ENCODE peak calls at places on chromosomes 12 and 14, in five cellular contexts. One of them, this sample, is unnamed.

GRCh38 chr14:74655597-74656389 is 43.8 kb upstream of the LTBP2 start:
- DNase-seq in K562: no peak
- DNase-seq in H1: no peak
- DNase-seq in GM12878: no peak
- DNase-seq in HepG2: no peak
- DNase-seq in this sample: no peak

GRCh38 chr12:27434673-27435565 is 11.6 kb upstream of the SMCO2 start:
- DNase-seq in K562: peak; percentile 54
- DNase-seq in H1: no peak
- DNase-seq in GM12878: no peak
- DNase-seq in HepG2: no peak
- DNase-seq in this sample: peak; percentile 26

GRCh38 chr12:121218588-121219352 is 8.8 kb downstream of the P2RX4 start:
- DNase-seq in K562: peak; percentile 6
- DNase-seq in H1: no peak
- DNase-seq in GM12878: no peak
- DNase-seq in HepG2: no peak
- DNase-seq in this sample: no peak

GRCh38 chr14:54490448-54490805 is 1.6 kb upstream of the GMFB start:
- DNase-seq in K562: no peak
- DNase-seq in H1: no peak
- DNase-seq in GM12878: no peak
- DNase-seq in HepG2: no peak
- DNase-seq in this sample: no peak

GRCh38 chr14:48323655-48324054 is 648.2 kb upstream of the MDGA2 start:
- DNase-seq in K562: no peak
- DNase-seq in H1: no peak
- DNase-seq in GM12878: no peak
- DNase-seq in HepG2: no peak
- DNase-seq in this sample: no peak

GRCh38 chr12:95574799-95575452 is 23.6 kb upstream of the USP44 start:
- DNase-seq in K562: peak; percentile 29
- DNase-seq in H1: no peak
- DNase-seq in GM12878: no peak
- DNase-seq in HepG2: peak; percentile 31
- DNase-seq in this sample: peak; percentile 50

GRCh38 chr14:23602181-23603095 is 23.8 kb upstream of the JPH4 start:
- DNase-seq in K562: no peak
- DNase-seq in H1: no peak
- DNase-seq in GM12878: no peak
- DNase-seq in HepG2: peak; percentile 98
- DNase-seq in this sample: no peak

GRCh38 chr12:14111230-14111865 is 129.9 kb upstream of the GRIN2B start:
- DNase-seq in K562: no peak
- DNase-seq in H1: no peak
- DNase-seq in GM12878: peak; percentile 33
- DNase-seq in HepG2: peak; percentile 1
- DNase-seq in this sample: peak; percentile 39

GRCh38 chr14:75040959-75041358 is 10.3 kb downstream of the MLH3 start:
- DNase-seq in K562: no peak
- DNase-seq in H1: no peak
- DNase-seq in GM12878: no peak
- DNase-seq in HepG2: no peak
- DNase-seq in this sample: no peak

GRCh38 chr12:65632131-65632855 is 192.0 kb upstream of the HMGA2 start:
- DNase-seq in K562: no peak
- DNase-seq in H1: no peak
- DNase-seq in GM12878: no peak
- DNase-seq in HepG2: no peak
- DNase-seq in this sample: no peak

GRCh38 chr12:131387281-131388163 is 323.4 kb upstream of the SFSWAP start:
- DNase-seq in K562: peak; percentile 36
- DNase-seq in H1: no peak
- DNase-seq in GM12878: no peak
- DNase-seq in HepG2: no peak
- DNase-seq in this sample: no peak

GRCh38 chr12:6292606-6293005 is 17.9 kb upstream of the PLEKHG6 start:
- DNase-seq in K562: no peak
- DNase-seq in H1: no peak
- DNase-seq in GM12878: no peak
- DNase-seq in HepG2: peak; percentile 43
- DNase-seq in this sample: peak; percentile 48

GRCh38 chr12:5262450-5262849 is 169.5 kb upstream of the NTF3 start:
- DNase-seq in K562: no peak
- DNase-seq in H1: no peak
- DNase-seq in GM12878: no peak
- DNase-seq in HepG2: no peak
- DNase-seq in this sample: no peak

GRCh38 chr12:96302706-96303310 is 97.4 kb downstream of the CDK17 start:
- DNase-seq in K562: no peak
- DNase-seq in H1: no peak
- DNase-seq in GM12878: no peak
- DNase-seq in HepG2: no peak
- DNase-seq in this sample: no peak

GRCh38 chr12:59708484-59708883 is 112.7 kb downstream of the SLC16A7 start:
- DNase-seq in K562: no peak
- DNase-seq in H1: no peak
- DNase-seq in GM12878: no peak
- DNase-seq in HepG2: no peak
- DNase-seq in this sample: no peak

GRCh38 chr12:107459649-107460048 is 225.9 kb upstream of the PWP1 start:
- DNase-seq in K562: no peak
- DNase-seq in H1: no peak
- DNase-seq in GM12878: no peak
- DNase-seq in HepG2: no peak
- DNase-seq in this sample: no peak

GRCh38 chr12:95319694-95320331 is 102.2 kb downstream of the VEZT start:
- DNase-seq in K562: no peak
- DNase-seq in H1: no peak
- DNase-seq in GM12878: no peak
- DNase-seq in HepG2: no peak
- DNase-seq in this sample: peak; percentile 66

GRCh38 chr12:129964300-129964699 is 60.5 kb upstream of the TMEM132D start:
- DNase-seq in K562: no peak
- DNase-seq in H1: no peak
- DNase-seq in GM12878: no peak
- DNase-seq in HepG2: no peak
- DNase-seq in this sample: no peak

GRCh38 chr12:39571351-39571750 is 48.3 kb downstream of the ABCD2 start:
- DNase-seq in K562: no peak
- DNase-seq in H1: no peak
- DNase-seq in GM12878: no peak
- DNase-seq in HepG2: no peak
- DNase-seq in this sample: no peak

GRCh38 chr14:39370415-39370814 is 61.8 kb downstream of the FBXO33 start:
- DNase-seq in K562: no peak
- DNase-seq in H1: no peak
- DNase-seq in GM12878: no peak
- DNase-seq in HepG2: no peak
- DNase-seq in this sample: no peak

GRCh38 chr12:113359133-113359938 is 949 bp downstream of the PLBD2 start:
- DNase-seq in K562: no peak
- DNase-seq in H1: no peak
- DNase-seq in GM12878: no peak
- DNase-seq in HepG2: no peak
- DNase-seq in this sample: no peak

GRCh38 chr14:70671652-70672327 is 30.1 kb downstream of the TTC9 start:
- DNase-seq in K562: no peak
- DNase-seq in H1: no peak
- DNase-seq in GM12878: no peak
- DNase-seq in HepG2: no peak
- DNase-seq in this sample: no peak

GRCh38 chr12:113591480-113591971 is 119.9 kb upstream of the LHX5 start:
- DNase-seq in K562: peak; percentile 93
- DNase-seq in H1: no peak
- DNase-seq in GM12878: no peak
- DNase-seq in HepG2: no peak
- DNase-seq in this sample: no peak

GRCh38 chr12:51082561-51083139 is 746 bp downstream of the CSRNP2 start:
- DNase-seq in K562: no peak
- DNase-seq in H1: peak; percentile 33
- DNase-seq in GM12878: no peak
- DNase-seq in HepG2: peak; percentile 7
- DNase-seq in this sample: peak; percentile 52

GRCh38 chr12:8823565-8824300 is 1.3 kb downstream of the A2ML1 start:
- DNase-seq in K562: peak; percentile 24
- DNase-seq in H1: no peak
- DNase-seq in GM12878: no peak
- DNase-seq in HepG2: no peak
- DNase-seq in this sample: no peak

GRCh38 chr14:58362798-58363412 is 32.8 kb upstream of the TOMM20L start:
- DNase-seq in K562: no peak
- DNase-seq in H1: no peak
- DNase-seq in GM12878: no peak
- DNase-seq in HepG2: peak; percentile 41
- DNase-seq in this sample: peak; percentile 51

GRCh38 chr14:64463198-64463597 is 2.1 kb upstream of the AKAP5 start:
- DNase-seq in K562: no peak
- DNase-seq in H1: no peak
- DNase-seq in GM12878: peak; percentile 43
- DNase-seq in HepG2: no peak
- DNase-seq in this sample: no peak

GRCh38 chr14:58637040-58637390 is 747 bp upstream of the DACT1 start:
- DNase-seq in K562: no peak
- DNase-seq in H1: no peak
- DNase-seq in GM12878: no peak
- DNase-seq in HepG2: no peak
- DNase-seq in this sample: no peak

GRCh38 chr12:88600272-88600671 is 20.0 kb upstream of the KITLG start:
- DNase-seq in K562: no peak
- DNase-seq in H1: no peak
- DNase-seq in GM12878: no peak
- DNase-seq in HepG2: no peak
- DNase-seq in this sample: peak; percentile 14

GRCh38 chr12:70892593-70892992 is 27.9 kb downstream of the PTPRR start:
- DNase-seq in K562: no peak
- DNase-seq in H1: no peak
- DNase-seq in GM12878: no peak
- DNase-seq in HepG2: no peak
- DNase-seq in this sample: no peak
- TF ChIP-seq KDM1A in K562: no peak
- TF ChIP-seq KDM1A in H1: no peak
- TF ChIP-seq KDM1A in GM12878: no peak
- TF ChIP-seq KDM1A in HepG2: no peak
- TF ChIP-seq KDM1A in this sample: no peak

DNA sequence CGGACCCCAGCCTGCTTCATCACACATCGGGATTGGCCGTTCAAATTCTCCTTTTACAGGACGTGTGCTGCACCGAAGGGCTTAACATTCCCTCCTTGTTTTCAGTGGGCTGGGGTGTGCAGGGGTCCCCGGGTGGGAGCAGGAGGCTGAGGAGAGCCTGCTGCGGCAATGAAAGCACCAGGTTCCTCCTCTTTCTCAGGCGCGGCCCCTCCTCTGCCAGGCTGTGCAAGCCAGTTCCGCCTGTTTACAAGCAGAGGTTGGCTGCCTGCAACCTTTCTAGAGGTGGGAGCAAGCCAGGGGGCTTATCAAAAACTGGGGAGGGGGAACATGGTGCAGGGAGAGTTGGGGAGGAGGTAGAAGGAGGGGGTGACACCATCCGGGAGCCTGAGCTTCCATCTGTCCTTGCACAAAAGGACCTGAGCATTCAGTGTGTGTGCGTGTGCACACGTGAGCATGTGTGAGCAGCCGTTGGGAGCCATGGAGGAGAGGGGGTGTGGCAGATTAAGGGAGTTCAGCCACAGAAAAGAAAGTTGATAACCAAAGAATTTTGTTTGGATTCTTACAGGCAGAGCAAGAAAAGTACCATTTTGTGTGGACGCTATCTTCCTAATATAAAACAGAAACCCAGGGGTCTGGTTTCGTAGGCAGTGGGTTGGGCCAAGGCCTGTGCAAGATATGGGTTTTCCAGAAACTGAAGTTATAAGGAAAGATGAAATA is 108.8 kb upstream of the RFLNA start:
- DNase-seq in K562: no peak
- DNase-seq in H1: no peak
- DNase-seq in GM12878: no peak
- DNase-seq in HepG2: no peak
- DNase-seq in this sample: no peak
- TF ChIP-seq KDM1A in K562: no peak
- TF ChIP-seq KDM1A in H1: no peak
- TF ChIP-seq KDM1A in GM12878: no peak
- TF ChIP-seq KDM1A in HepG2: no peak
- TF ChIP-seq KDM1A in this sample: no peak

DNA sequence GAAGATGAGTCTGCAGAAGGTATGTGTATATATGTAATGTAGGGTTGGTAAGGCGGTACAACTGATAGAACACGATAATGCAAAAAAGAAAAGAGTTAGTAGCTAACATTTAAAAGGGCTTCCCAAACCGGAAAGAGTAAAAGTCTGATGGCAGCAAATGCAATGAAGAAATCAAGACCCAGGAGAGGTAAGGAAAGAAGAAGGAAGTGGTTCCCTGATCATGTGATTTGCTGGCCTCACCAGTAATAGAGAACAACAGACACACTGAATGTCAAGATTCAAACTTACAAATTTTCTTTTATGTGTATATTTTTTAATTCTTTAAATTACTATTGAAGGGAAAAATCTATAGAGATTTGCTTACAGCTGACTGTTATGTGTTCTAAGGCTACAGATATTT is 18.4 kb downstream of the ZFC3H1 start:
- DNase-seq in K562: no peak
- DNase-seq in H1: no peak
- DNase-seq in GM12878: no peak
- DNase-seq in HepG2: no peak
- DNase-seq in this sample: no peak
- TF ChIP-seq KDM1A in K562: no peak
- TF ChIP-seq KDM1A in H1: no peak
- TF ChIP-seq KDM1A in GM12878: no peak
- TF ChIP-seq KDM1A in HepG2: no peak
- TF ChIP-seq KDM1A in this sample: no peak

GRCh38 chr12:52582489-52582888 is 8.8 kb upstream of the KRT74 start:
- DNase-seq in K562: no peak
- DNase-seq in H1: no peak
- DNase-seq in GM12878: no peak
- DNase-seq in HepG2: no peak
- DNase-seq in this sample: no peak
- TF ChIP-seq KDM1A in K562: no peak
- TF ChIP-seq KDM1A in H1: no peak
- TF ChIP-seq KDM1A in GM12878: no peak
- TF ChIP-seq KDM1A in HepG2: no peak
- TF ChIP-seq KDM1A in this sample: no peak

GRCh38 chr12:89789862-89790261 is 81.2 kb upstream of the ATP2B1 start:
- DNase-seq in K562: no peak
- DNase-seq in H1: no peak
- DNase-seq in GM12878: peak; percentile 43
- DNase-seq in HepG2: no peak
- DNase-seq in this sample: no peak
- TF ChIP-seq KDM1A in K562: no peak
- TF ChIP-seq KDM1A in H1: no peak
- TF ChIP-seq KDM1A in GM12878: no peak
- TF ChIP-seq KDM1A in HepG2: no peak
- TF ChIP-seq KDM1A in this sample: no peak

GRCh38 chr14:68473050-68473449 is 319.8 kb downstream of the ZFP36L1 start:
- DNase-seq in K562: no peak
- DNase-seq in H1: no peak
- DNase-seq in GM12878: no peak
- DNase-seq in HepG2: no peak
- DNase-seq in this sample: no peak
- TF ChIP-seq KDM1A in K562: no peak
- TF ChIP-seq KDM1A in H1: no peak
- TF ChIP-seq KDM1A in GM12878: no peak
- TF ChIP-seq KDM1A in HepG2: no peak
- TF ChIP-seq KDM1A in this sample: no peak

GRCh38 chr12:87596636-87597035 is 432.6 kb downstream of the C12orf50 start:
- DNase-seq in K562: no peak
- DNase-seq in H1: no peak
- DNase-seq in GM12878: no peak
- DNase-seq in HepG2: no peak
- DNase-seq in this sample: no peak
- TF ChIP-seq KDM1A in K562: no peak
- TF ChIP-seq KDM1A in H1: no peak
- TF ChIP-seq KDM1A in GM12878: no peak
- TF ChIP-seq KDM1A in HepG2: no peak
- TF ChIP-seq KDM1A in this sample: no peak